ENCODE peak calls at places on chromosome 7, in six cellular contexts. N is neuronal stem cell, T is H9, J is mesendoderm, Q is H1, P is IMR-90. C is an unnamed sample.

GRCh38 chr7:77157446-77157845 is 35.0 kb downstream of the CCDC146 start:
- DNase-seq in T (no peak), P (no peak), Q (no peak), J (no peak), N (no peak), C (no peak)

GRCh38 chr7:129832282-129832681 is 120.5 kb downstream of the UBE2H start:
- DNase-seq in T (no peak), P (no peak), J (peak; percentile 31), N (no peak), Q (no peak), C (no peak)

GRCh38 chr7:43112088-43112940 is at the start of gene HECW1:
- DNase-seq in Q (no peak), P (no peak), J (peak; percentile 50), N (no peak), T (peak; percentile 56), C (no peak)

GRCh38 chr7:47635091-47636090 is 53.5 kb upstream of the TNS3 start:
- DNase-seq in J (peak; percentile 52), N (no peak), T (peak; percentile 56), Q (no peak), P (no peak), C (no peak)

GRCh38 chr7:84153005-84153404 is 41.6 kb downstream of the SEMA3A start:
- DNase-seq in T (no peak), J (no peak), Q (no peak), N (no peak), P (no peak), C (no peak)

GRCh38 chr7:137717811-137718271 is 128.9 kb downstream of the DGKI start:
- DNase-seq in Q (peak; percentile 25), T (peak; percentile 50), P (peak; percentile 63), J (peak; percentile 73), N (peak; percentile 61), C (peak; percentile 24)

GRCh38 chr7:98870071-98870651 is 347 bp upstream of the TMEM130 start:
- DNase-seq in N (peak; percentile 52), T (peak; percentile 76), J (peak; percentile 60), P (peak; percentile 50), Q (peak; percentile 47), C (peak; percentile 47)

GRCh38 chr7:3439333-3440030 is 138.4 kb downstream of the SDK1 start:
- DNase-seq in P (peak; percentile 99), N (no peak), Q (no peak), J (peak; percentile 49), T (no peak), C (peak; percentile 97)

GRCh38 chr7:67738958-67739357 is 742.3 kb downstream of the TYW1 start:
- DNase-seq in T (no peak), P (no peak), Q (no peak), J (no peak), N (no peak), C (no peak)

GRCh38 chr7:115941703-115942268 is 88.8 kb downstream of the TFEC start:
- DNase-seq in N (no peak), J (no peak), Q (no peak), P (peak; percentile 13), T (no peak), C (peak; percentile 1)

GRCh38 chr7:101362334-101363195 is at the start of gene COL26A1:
- DNase-seq in Q (no peak), T (peak; percentile 67), J (peak; percentile 81), N (peak; percentile 44), P (no peak), C (peak; percentile 35)

GRCh38 chr7:108455524-108455832 is 758 bp downstream of the NRCAM start:
- DNase-seq in N (no peak), J (no peak), P (no peak), Q (no peak), T (no peak), C (no peak)

GRCh38 chr7:27423290-27423689 is 180.7 kb downstream of the EVX1 start:
- DNase-seq in J (no peak), T (no peak), N (no peak), Q (no peak), P (no peak), C (no peak)

GRCh38 chr7:105617280-105618015 is 36.2 kb upstream of the EFCAB10 start:
- DNase-seq in Q (no peak), T (no peak), J (no peak), P (no peak), N (no peak), C (no peak)

GRCh38 chr7:29207469-29207868 is 12.9 kb downstream of the CHN2 start:
- DNase-seq in N (no peak), P (no peak), Q (no peak), T (no peak), J (no peak), C (no peak)

GRCh38 chr7:561631-562393 is 42.2 kb upstream of the PDGFA start:
- DNase-seq in P (no peak), N (no peak), Q (no peak), J (no peak), T (no peak), C (no peak)

GRCh38 chr7:71682841-71683341 is 550.9 kb downstream of the GALNT17 start:
- DNase-seq in P (no peak), Q (peak; percentile 13), T (peak; percentile 69), N (peak; percentile 48), J (peak; percentile 95), C (no peak)

GRCh38 chr7:106018566-106019338 is 55.7 kb downstream of the CDHR3 start:
- DNase-seq in P (peak; percentile 70), T (no peak), N (no peak), J (no peak), Q (no peak), C (no peak)

GRCh38 chr7:128878226-128879105 is 15.8 kb downstream of the ATP6V1F start:
- DNase-seq in T (no peak), Q (no peak), P (no peak), N (no peak), J (no peak), C (no peak)

GRCh38 chr7:40899151-40899550 is 764.3 kb downstream of the SUGCT start:
- DNase-seq in J (no peak), P (no peak), Q (no peak), N (no peak), T (no peak), C (no peak)

GRCh38 chr7:140404565-140405080 is 765 bp downstream of the RAB19 start:
- DNase-seq in N (no peak), J (no peak), Q (no peak), P (no peak), T (no peak), C (no peak)

GRCh38 chr7:86747698-86748097 is 104.0 kb downstream of the GRM3 start:
- DNase-seq in N (peak; percentile 26), T (no peak), J (peak; percentile 18), P (no peak), Q (no peak), C (no peak)

GRCh38 chr7:112238852-112239610 is 32.5 kb downstream of the ZNF277 start:
- DNase-seq in N (no peak), T (no peak), Q (no peak), P (peak; percentile 41), J (peak; percentile 35), C (peak; percentile 33)

GRCh38 chr7:151311294-151311864 is 30.2 kb upstream of the NUB1 start:
- DNase-seq in N (no peak), J (peak; percentile 69), Q (no peak), T (peak; percentile 42), P (no peak), C (no peak)

GRCh38 chr7:151315038-151315655 is 26.5 kb upstream of the NUB1 start:
- DNase-seq in T (peak; percentile 67), N (peak; percentile 72), P (peak; percentile 65), Q (peak; percentile 13), J (peak; percentile 67), C (peak; percentile 62)

GRCh38 chr7:151312356-151312755 is 29.3 kb upstream of the NUB1 start:
- DNase-seq in J (no peak), N (no peak), T (no peak), Q (no peak), P (no peak), C (no peak)

GRCh38 chr7:151313857-151314256 is 27.8 kb upstream of the NUB1 start:
- DNase-seq in P (peak; percentile 61), J (no peak), N (no peak), T (peak; percentile 23), Q (no peak), C (no peak)

GRCh38 chr7:151312831-151313809 is 28.5 kb upstream of the NUB1 start:
- DNase-seq in T (no peak), J (no peak), P (no peak), Q (no peak), N (no peak), C (no peak)
- H2BK15ac ChIP-seq in T (no peak overlapping the region), J (no peak overlapping the region), P (peak overlapping the region; percentile 36), Q (peak overlapping the region; percentile 31), N (no peak overlapping the region), C (no peak overlapping the region)

GRCh38 chr7:23544913-23545354 is 13.2 kb upstream of the TRA2A start:
- DNase-seq in Q (no peak), N (no peak), J (peak; percentile 82), T (no peak), P (peak; percentile 44), C (peak; percentile 49)
- H3K4me2 ChIP-seq in Q (no peak overlapping the region), N (no peak overlapping the region), J (no peak overlapping the region), T (no peak overlapping the region), P (no peak overlapping the region), C (no peak overlapping the region)

GRCh38 chr7:121342631-121343030 is 13.8 kb downstream of the WNT16 start:
- DNase-seq in P (no peak), Q (no peak), T (no peak), J (no peak), N (no peak), C (no peak)

GRCh38 chr7:121337398-121337797 is 8.6 kb downstream of the WNT16 start:
- DNase-seq in J (no peak), Q (no peak), P (no peak), T (no peak), N (no peak), C (no peak)

GRCh38 chr7:121336579-121336978 is 7.8 kb downstream of the WNT16 start:
- DNase-seq in J (no peak), N (no peak), T (no peak), Q (no peak), P (peak; percentile 31), C (no peak)

GRCh38 chr7:121341933-121342332 is 13.1 kb downstream of the WNT16 start:
- DNase-seq in J (no peak), P (no peak), Q (no peak), T (no peak), N (no peak), C (no peak)

DNA sequence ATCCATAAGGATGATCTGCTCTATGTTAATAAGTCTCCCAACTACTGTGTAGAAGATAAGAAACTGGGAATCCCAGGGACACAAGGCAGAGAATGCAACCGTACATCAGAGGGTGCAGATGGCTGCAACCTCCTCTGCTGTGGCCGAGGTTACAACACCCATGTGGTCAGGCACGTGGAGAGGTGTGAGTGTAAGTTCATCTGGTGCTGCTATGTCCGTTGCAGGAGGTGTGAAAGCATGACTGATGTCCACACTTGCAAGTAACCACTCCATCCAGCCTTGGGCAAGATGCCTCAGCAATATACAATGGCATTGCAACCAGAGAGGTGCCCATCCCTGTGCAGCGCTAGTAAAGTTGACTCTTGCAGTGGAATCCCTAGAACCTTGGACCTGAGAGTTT is 10.3 kb downstream of the WNT16 start:
- DNase-seq in P (no peak), T (no peak), Q (no peak), J (no peak), N (no peak), C (no peak)
- H2BK15ac ChIP-seq in P (no peak overlapping the region), T (no peak overlapping the region), Q (no peak overlapping the region), J (no peak overlapping the region), N (no peak overlapping the region), C (no peak overlapping the region)

DNA sequence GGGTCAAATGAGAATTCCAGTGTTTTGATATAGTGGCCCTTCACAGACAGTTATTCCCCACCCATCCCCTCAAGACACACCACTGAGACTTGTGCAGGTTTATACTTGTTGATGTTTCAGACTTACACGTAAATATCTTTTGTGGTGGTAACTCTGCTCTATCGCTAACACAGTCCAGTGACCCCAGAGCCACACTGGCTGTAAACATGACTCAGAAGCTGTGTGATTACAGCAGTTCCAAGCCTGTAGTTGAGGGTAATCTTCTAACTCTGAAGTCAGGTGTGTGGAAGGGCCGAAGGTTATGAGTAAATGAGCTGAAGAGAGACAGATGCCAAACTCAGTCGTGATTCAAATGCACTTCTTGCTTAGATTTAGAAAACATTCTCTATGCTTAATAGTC is 19.4 kb downstream of the NOBOX start:
- DNase-seq in J (peak; percentile 40), N (no peak), Q (no peak), P (no peak), T (peak; percentile 20), C (peak; percentile 70)
- H3K4me2 ChIP-seq in J (no peak overlapping the region), N (no peak overlapping the region), Q (no peak overlapping the region), P (no peak overlapping the region), T (no peak overlapping the region), C (no peak overlapping the region)

C was measured in mesenchymal stem cell.